ENCODE peak calls at places on chromosomes 2 and 18, in five cellular contexts. One of them, this sample, is unnamed.

GRCh38 chr2:237208373-237209045 is 122.8 kb downstream of the COPS8 start:
- DNase-seq in glutamatergic neuron: no peak
- DNase-seq in fibroblast of the conjunctiva: no peak
- DNase-seq in NCI-H1417: no peak
- DNase-seq in HuH-7.5: no peak
- DNase-seq in this sample: no peak

GRCh38 chr2:232410238-232410900 is 3.7 kb downstream of the ALPG start:
- DNase-seq in HuH-7.5: no peak
- DNase-seq in glutamatergic neuron: no peak
- DNase-seq in NCI-H1417: no peak
- DNase-seq in fibroblast of the conjunctiva: no peak
- DNase-seq in this sample: no peak

GRCh38 chr2:21042958-21043743 is 722 bp downstream of the APOB start:
- DNase-seq in HuH-7.5: peak
- DNase-seq in fibroblast of the conjunctiva: peak
- DNase-seq in glutamatergic neuron: peak
- DNase-seq in NCI-H1417: peak
- DNase-seq in this sample: peak

GRCh38 chr2:28273751-28274150 is 118.9 kb upstream of the FOSL2 start:
- DNase-seq in glutamatergic neuron: no peak
- DNase-seq in fibroblast of the conjunctiva: no peak
- DNase-seq in HuH-7.5: no peak
- DNase-seq in NCI-H1417: no peak
- DNase-seq in this sample: no peak

GRCh38 chr2:231467613-231468525 is 3.6 kb upstream of the NCL start:
- DNase-seq in fibroblast of the conjunctiva: no peak
- DNase-seq in NCI-H1417: no peak
- DNase-seq in HuH-7.5: no peak
- DNase-seq in glutamatergic neuron: no peak
- DNase-seq in this sample: no peak

GRCh38 chr2:237530472-237531433 is 35.6 kb upstream of the PRLH start:
- DNase-seq in glutamatergic neuron: no peak
- DNase-seq in NCI-H1417: no peak
- DNase-seq in HuH-7.5: no peak
- DNase-seq in fibroblast of the conjunctiva: no peak
- DNase-seq in this sample: no peak

GRCh38 chr2:233919938-233920337 is 2.8 kb downstream of the TRPM8 start:
- DNase-seq in NCI-H1417: no peak
- DNase-seq in HuH-7.5: no peak
- DNase-seq in fibroblast of the conjunctiva: no peak
- DNase-seq in glutamatergic neuron: no peak
- DNase-seq in this sample: no peak

GRCh38 chr2:231932985-231933915 is 7.1 kb upstream of the NPPC start:
- DNase-seq in HuH-7.5: no peak
- DNase-seq in fibroblast of the conjunctiva: no peak
- DNase-seq in glutamatergic neuron: no peak
- DNase-seq in NCI-H1417: no peak
- DNase-seq in this sample: no peak

GRCh38 chr18:23238651-23239349 is 103.5 kb downstream of the CABLES1 start:
- DNase-seq in fibroblast of the conjunctiva: no peak
- DNase-seq in NCI-H1417: no peak
- DNase-seq in glutamatergic neuron: no peak
- DNase-seq in HuH-7.5: no peak
- DNase-seq in this sample: no peak

GRCh38 chr2:40034198-40034597 is 255.1 kb upstream of the THUMPD2 start:
- DNase-seq in HuH-7.5: no peak
- DNase-seq in fibroblast of the conjunctiva: no peak
- DNase-seq in glutamatergic neuron: no peak
- DNase-seq in NCI-H1417: no peak
- DNase-seq in this sample: no peak

GRCh38 chr2:8767324-8767723 is 70.1 kb downstream of the KIDINS220 start:
- DNase-seq in glutamatergic neuron: no peak
- DNase-seq in NCI-H1417: peak
- DNase-seq in fibroblast of the conjunctiva: no peak
- DNase-seq in HuH-7.5: no peak
- DNase-seq in this sample: no peak

GRCh38 chr2:181848356-181848876 is 43.1 kb upstream of the ITPRID2 start:
- DNase-seq in HuH-7.5: no peak
- DNase-seq in fibroblast of the conjunctiva: no peak
- DNase-seq in NCI-H1417: no peak
- DNase-seq in glutamatergic neuron: no peak
- DNase-seq in this sample: no peak

GRCh38 chr2:206217743-206218520 is 56.5 kb upstream of the ZDBF2 start:
- DNase-seq in HuH-7.5: no peak
- DNase-seq in fibroblast of the conjunctiva: no peak
- DNase-seq in glutamatergic neuron: no peak
- DNase-seq in NCI-H1417: no peak
- DNase-seq in this sample: no peak

GRCh38 chr2:53744395-53745065 is 23.1 kb upstream of the CHAC2 start:
- DNase-seq in fibroblast of the conjunctiva: no peak
- DNase-seq in HuH-7.5: no peak
- DNase-seq in glutamatergic neuron: no peak
- DNase-seq in NCI-H1417: no peak
- DNase-seq in this sample: no peak

GRCh38 chr2:19574788-19575260 is 216.4 kb upstream of the OSR1 start:
- DNase-seq in HuH-7.5: no peak
- DNase-seq in glutamatergic neuron: no peak
- DNase-seq in NCI-H1417: peak
- DNase-seq in fibroblast of the conjunctiva: peak
- DNase-seq in this sample: no peak

GRCh38 chr2:96933528-96933927 is 52.9 kb downstream of the FAM178B start:
- DNase-seq in NCI-H1417: peak
- DNase-seq in fibroblast of the conjunctiva: no peak
- DNase-seq in HuH-7.5: no peak
- DNase-seq in glutamatergic neuron: no peak
- DNase-seq in this sample: no peak

GRCh38 chr2:230330725-230331124 is 3.7 kb downstream of the SP140L start:
- DNase-seq in HuH-7.5: no peak
- DNase-seq in glutamatergic neuron: no peak
- DNase-seq in fibroblast of the conjunctiva: no peak
- DNase-seq in NCI-H1417: no peak
- DNase-seq in this sample: no peak

GRCh38 chr2:26054598-26055348 is 20.9 kb downstream of the RAB10 start:
- DNase-seq in NCI-H1417: no peak
- DNase-seq in HuH-7.5: no peak
- DNase-seq in fibroblast of the conjunctiva: no peak
- DNase-seq in glutamatergic neuron: no peak
- DNase-seq in this sample: no peak

GRCh38 chr2:37357053-37357452 is 12.6 kb downstream of the QPCT start:
- DNase-seq in glutamatergic neuron: no peak
- DNase-seq in HuH-7.5: no peak
- DNase-seq in fibroblast of the conjunctiva: no peak
- DNase-seq in NCI-H1417: no peak
- DNase-seq in this sample: no peak

GRCh38 chr2:69948032-69948962 is 13.1 kb downstream of the ASPRV1 start:
- DNase-seq in HuH-7.5: no peak
- DNase-seq in fibroblast of the conjunctiva: no peak
- DNase-seq in NCI-H1417: no peak
- DNase-seq in glutamatergic neuron: no peak
- DNase-seq in this sample: peak

GRCh38 chr2:61962095-61962984 is 56.9 kb downstream of the COMMD1 start:
- DNase-seq in HuH-7.5: no peak
- DNase-seq in NCI-H1417: no peak
- DNase-seq in fibroblast of the conjunctiva: no peak
- DNase-seq in glutamatergic neuron: no peak
- DNase-seq in this sample: no peak

GRCh38 chr2:96584017-96584416 is 47.5 kb downstream of the ARID5A start:
- DNase-seq in glutamatergic neuron: no peak
- DNase-seq in NCI-H1417: no peak
- DNase-seq in fibroblast of the conjunctiva: no peak
- DNase-seq in HuH-7.5: no peak
- DNase-seq in this sample: no peak

GRCh38 chr18:9557250-9557943 is 57.0 kb downstream of the PPP4R1 start:
- DNase-seq in HuH-7.5: no peak
- DNase-seq in glutamatergic neuron: no peak
- DNase-seq in fibroblast of the conjunctiva: no peak
- DNase-seq in NCI-H1417: no peak
- DNase-seq in this sample: no peak

GRCh38 chr2:234723400-234723799 is 226.5 kb upstream of the ARL4C start:
- DNase-seq in glutamatergic neuron: no peak
- DNase-seq in HuH-7.5: no peak
- DNase-seq in fibroblast of the conjunctiva: no peak
- DNase-seq in NCI-H1417: no peak
- DNase-seq in this sample: no peak

GRCh38 chr2:227205701-227206100 is 41.3 kb downstream of the COL4A3 start:
- DNase-seq in HuH-7.5: no peak
- DNase-seq in glutamatergic neuron: no peak
- DNase-seq in fibroblast of the conjunctiva: no peak
- DNase-seq in NCI-H1417: no peak
- DNase-seq in this sample: no peak

GRCh38 chr2:79936715-79937114 is 367.8 kb downstream of the LRRTM1 start:
- DNase-seq in glutamatergic neuron: no peak
- DNase-seq in fibroblast of the conjunctiva: no peak
- DNase-seq in NCI-H1417: no peak
- DNase-seq in HuH-7.5: no peak
- DNase-seq in this sample: no peak

GRCh38 chr2:159684796-159685195 is 27.5 kb upstream of the MARCHF7 start:
- DNase-seq in glutamatergic neuron: no peak
- DNase-seq in HuH-7.5: no peak
- DNase-seq in NCI-H1417: no peak
- DNase-seq in fibroblast of the conjunctiva: no peak
- DNase-seq in this sample: no peak

GRCh38 chr2:191436368-191437055 is 191.3 kb downstream of the MYO1B start:
- DNase-seq in glutamatergic neuron: no peak
- DNase-seq in NCI-H1417: no peak
- DNase-seq in HuH-7.5: peak
- DNase-seq in fibroblast of the conjunctiva: no peak
- DNase-seq in this sample: no peak

GRCh38 chr18:32773187-32773712 is 427 bp upstream of the KLHL14 start:
- DNase-seq in glutamatergic neuron: no peak
- DNase-seq in fibroblast of the conjunctiva: no peak
- DNase-seq in NCI-H1417: peak
- DNase-seq in HuH-7.5: no peak
- DNase-seq in this sample: no peak

GRCh38 chr2:200777275-200777674 is 34.4 kb upstream of the BZW1 start:
- DNase-seq in NCI-H1417: no peak
- DNase-seq in HuH-7.5: no peak
- DNase-seq in fibroblast of the conjunctiva: no peak
- DNase-seq in glutamatergic neuron: no peak
- DNase-seq in this sample: no peak

GRCh38 chr18:48230459-48231113 is 178.6 kb downstream of the ZBTB7C start:
- DNase-seq in glutamatergic neuron: peak
- DNase-seq in fibroblast of the conjunctiva: peak
- DNase-seq in HuH-7.5: peak
- DNase-seq in NCI-H1417: peak
- DNase-seq in this sample: peak

GRCh38 chr2:217993817-217994459 is 8.9 kb downstream of the TNS1 start:
- DNase-seq in HuH-7.5: peak
- DNase-seq in NCI-H1417: peak
- DNase-seq in glutamatergic neuron: peak
- DNase-seq in fibroblast of the conjunctiva: no peak
- DNase-seq in this sample: peak

This sample was measured in iPS-NIHi11.